ENCODE peak calls at places on chromosomes 12 and 14, in five cellular contexts. J is HCT116, D is GM12878, K is K562, M is SK-N-SH. I is an unnamed sample.
A peak's percentile ranks its signal among the peaks of the same experiment; 100 is the strongest.

GRCh38 chr12:122336015-122336946 is 70.0 kb upstream of the VPS33A start:
- DNase-seq in J (peak; percentile 10), D (no peak), K (peak; percentile 33), M (peak; percentile 24), I (peak; percentile 29)

GRCh38 chr14:68230941-68231717 is 411.6 kb downstream of the RAD51B start:
- DNase-seq in J (no peak), D (no peak), K (no peak), M (no peak), I (no peak)

GRCh38 chr14:51849095-51849494 is 11.3 kb upstream of the GNG2 start:
- DNase-seq in J (no peak), D (no peak), K (no peak), M (no peak), I (no peak)

GRCh38 chr12:79725987-79726386 is 35.2 kb upstream of the PAWR start:
- DNase-seq in J (no peak), D (no peak), K (no peak), M (no peak), I (peak; percentile 16)

GRCh38 chr12:107631715-107632114 is 53.9 kb upstream of the PWP1 start:
- DNase-seq in J (peak; percentile 15), D (no peak), K (no peak), M (no peak), I (no peak)

GRCh38 chr12:98653866-98654493 is 8.9 kb downstream of the APAF1 start:
- DNase-seq in J (peak; percentile 42), D (no peak), K (peak; percentile 23), M (peak; percentile 61), I (peak; percentile 78)

GRCh38 chr12:89040146-89040964 is 311.9 kb downstream of the DUSP6 start:
- DNase-seq in J (no peak), D (no peak), K (no peak), M (no peak), I (no peak)

GRCh38 chr12:77943466-77943865 is 112.8 kb downstream of the NAV3 start:
- DNase-seq in J (peak; percentile 43), D (no peak), K (no peak), M (no peak), I (no peak)

GRCh38 chr12:121326996-121327674 is 25.1 kb downstream of the ANAPC5 start:
- DNase-seq in J (no peak), D (no peak), K (no peak), M (peak; percentile 79), I (no peak)

GRCh38 chr12:12999959-13000615 is at the start of gene HEBP1:
- DNase-seq in J (peak; percentile 69), D (peak; percentile 16), K (peak; percentile 97), M (peak; percentile 99), I (peak; percentile 81)

GRCh38 chr12:92796650-92797049 is 93.9 kb downstream of the PLEKHG7 start:
- DNase-seq in J (no peak), D (no peak), K (no peak), M (no peak), I (no peak)

GRCh38 chr12:80684077-80684495 is 23.3 kb upstream of the MYF6 start:
- DNase-seq in J (no peak), D (no peak), K (no peak), M (no peak), I (peak; percentile 15)

GRCh38 chr12:47744005-47744651 is 14.6 kb downstream of the RAPGEF3 start:
- DNase-seq in J (peak; percentile 75), D (no peak), K (peak; percentile 41), M (peak; percentile 51), I (peak; percentile 96)

GRCh38 chr14:43198465-43198864 is 1308.6 kb downstream of the FSCB start:
- DNase-seq in J (no peak), D (no peak), K (no peak), M (no peak), I (no peak)

GRCh38 chr14:81450100-81450531 is 50.0 kb upstream of the STON2 start:
- DNase-seq in J (no peak), D (no peak), K (no peak), M (no peak), I (no peak)

GRCh38 chr12:989751-990278 is 1.2 kb upstream of the ERC1 start:
- DNase-seq in J (no peak), D (no peak), K (peak; percentile 17), M (peak; percentile 73), I (no peak)

GRCh38 chr14:70641548-70642312 is at the start of gene TTC9:
- DNase-seq in J (no peak), D (no peak), K (peak; percentile 51), M (peak; percentile 89), I (peak; percentile 44)

GRCh38 chr12:6613015-6613775 is 6.0 kb upstream of the CHD4 start:
- DNase-seq in J (peak; percentile 45), D (no peak), K (peak; percentile 66), M (peak; percentile 72), I (peak; percentile 93)

GRCh38 chr12:599756-600155 is 63.5 kb downstream of the NINJ2 start:
- DNase-seq in J (no peak), D (no peak), K (no peak), M (no peak), I (no peak)

GRCh38 chr14:69674546-69675245 is 63.3 kb downstream of the SUSD6 start:
- DNase-seq in J (no peak), D (no peak), K (no peak), M (no peak), I (no peak)

GRCh38 chr14:21917699-21918436 is 244.2 kb upstream of the OR4E1 start:
- DNase-seq in J (peak; percentile 31), D (peak; percentile 3), K (peak; percentile 4), M (peak; percentile 11), I (peak; percentile 35)

GRCh38 chr12:46303039-46303666 is 34.3 kb upstream of the SLC38A1 start:
- DNase-seq in J (peak; percentile 18), D (peak; percentile 2), K (peak; percentile 73), M (peak; percentile 54), I (peak; percentile 72)

GRCh38 chr12:130456375-130457199 is 118.9 kb downstream of the PIWIL1 start:
- DNase-seq in J (no peak), D (no peak), K (no peak), M (no peak), I (peak; percentile 27)

GRCh38 chr12:94712852-94713545 is 62.6 kb upstream of the TMCC3 start:
- DNase-seq in J (no peak), D (no peak), K (no peak), M (peak; percentile 23), I (no peak)

GRCh38 chr12:4909734-4910501 is at the start of gene KCNA1:
- DNase-seq in J (no peak), D (no peak), K (no peak), M (peak; percentile 31), I (no peak)

GRCh38 chr14:75373616-75374015 is 54.2 kb upstream of the JDP2 start:
- DNase-seq in J (no peak), D (no peak), K (no peak), M (no peak), I (no peak)

GRCh38 chr14:75371297-75371696 is 56.5 kb upstream of the JDP2 start:
- DNase-seq in J (no peak), D (no peak), K (no peak), M (no peak), I (no peak)

GRCh38 chr14:75370416-75371205 is 57.2 kb upstream of the JDP2 start:
- DNase-seq in J (no peak), D (no peak), K (no peak), M (no peak), I (no peak)

GRCh38 chr14:75373133-75373532 is 54.7 kb upstream of the JDP2 start:
- DNase-seq in J (no peak), D (no peak), K (no peak), M (no peak), I (no peak)

GRCh38 chr14:75372260-75372659 is 55.6 kb upstream of the JDP2 start:
- DNase-seq in J (no peak), D (no peak), K (no peak), M (no peak), I (no peak)
- TF ChIP-seq JUND in J (no peak), D (no peak), K (no peak), M (no peak), I (no peak)

DNA sequence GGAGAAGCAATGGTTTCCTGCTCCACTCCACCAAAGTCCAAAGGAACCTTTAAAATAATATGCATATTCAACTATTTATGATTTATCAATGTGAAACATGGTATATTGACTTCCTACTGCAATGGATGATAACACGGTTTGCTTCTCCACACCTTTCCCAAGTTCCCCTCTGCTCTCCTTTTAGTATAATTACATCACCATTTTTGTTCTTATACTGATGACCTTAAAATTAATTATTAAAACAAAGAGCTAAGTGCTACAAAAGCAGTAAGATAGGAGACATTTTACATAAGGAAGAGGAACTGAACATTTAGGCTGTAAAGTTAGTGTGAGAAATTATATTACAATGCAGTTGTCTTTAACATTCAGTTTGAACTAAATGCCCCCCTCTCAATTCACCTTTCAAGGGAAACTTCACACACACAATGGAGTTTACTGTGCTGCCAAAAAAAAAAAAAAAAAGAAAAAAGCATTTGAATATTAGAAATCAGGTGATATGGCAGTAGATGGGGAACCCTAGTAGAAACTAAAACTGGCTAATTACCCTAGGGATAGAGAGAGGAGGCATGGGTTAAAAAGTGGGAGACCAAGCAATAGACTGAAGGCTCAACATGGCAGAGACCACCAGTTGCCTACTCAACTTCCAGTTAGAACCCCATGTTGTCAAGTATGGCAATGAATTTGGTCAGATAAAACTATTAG is 37.1 kb upstream of the STK38L start:
- DNase-seq in J (no peak), D (no peak), K (no peak), M (no peak), I (no peak)
- TF ChIP-seq JUND in J (no peak), D (no peak), K (no peak), M (no peak), I (no peak)

GRCh38 chr14:24051789-24052655 is at the start of gene CARMIL3:
- DNase-seq in J (no peak), D (no peak), K (peak; percentile 86), M (peak; percentile 97), I (peak; percentile 64)
- TF ChIP-seq JUND in J (no peak), D (no peak), K (no peak), M (no peak), I (no peak)

GRCh38 chr12:53579545-53579955 is 46.6 kb downstream of the ATF7 start:
- DNase-seq in J (no peak), D (peak; percentile 77), K (no peak), M (no peak), I (no peak)

GRCh38 chr12:53577941-53578352 is 48.2 kb downstream of the ATF7 start:
- DNase-seq in J (no peak), D (peak; percentile 45), K (no peak), M (no peak), I (no peak)

GRCh38 chr12:53578783-53579182 is 47.4 kb downstream of the ATF7 start:
- DNase-seq in J (no peak), D (no peak), K (no peak), M (no peak), I (no peak)

GRCh38 chr12:53572134-53572758 is 53.9 kb downstream of the ATF7 start:
- DNase-seq in J (no peak), D (no peak), K (no peak), M (no peak), I (no peak)

DNA sequence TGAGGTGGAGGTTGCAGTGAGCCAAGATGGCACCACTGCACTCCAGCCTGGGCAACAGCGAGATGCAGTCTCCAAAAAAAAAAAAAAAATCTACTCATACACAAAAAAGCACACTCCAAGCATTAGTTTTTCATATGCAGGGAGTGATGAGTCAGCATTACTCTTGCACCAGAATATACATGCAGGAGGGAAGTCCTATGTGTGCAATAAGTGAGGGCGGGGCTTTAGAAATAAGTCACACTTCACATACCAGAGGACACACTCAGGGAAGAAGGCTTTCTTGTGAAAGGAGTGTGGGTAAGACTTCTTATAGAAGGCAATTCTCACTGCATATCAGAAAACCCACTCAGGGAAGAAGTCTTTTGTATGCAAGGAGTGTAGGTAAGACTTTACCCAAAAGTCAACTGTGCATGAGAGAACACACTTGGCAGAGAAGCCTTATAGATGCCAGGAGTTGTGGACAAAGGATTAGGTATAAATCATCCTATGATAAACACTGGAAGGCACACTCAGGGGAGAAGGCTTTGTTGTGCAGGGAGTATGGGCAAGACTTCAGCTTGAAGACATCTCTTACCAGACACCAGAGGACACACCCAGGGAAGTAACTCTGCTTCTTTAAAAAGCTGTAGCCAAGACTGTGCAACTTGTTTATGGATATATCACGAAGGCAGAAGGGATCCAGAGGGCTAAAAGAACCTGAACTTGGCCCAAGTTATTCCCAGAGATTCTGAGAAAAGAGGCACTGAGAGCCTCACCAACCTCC is 50.5 kb downstream of the ATF7 start:
- DNase-seq in J (no peak), D (no peak), K (peak; percentile 26), M (no peak), I (no peak)
- TF ChIP-seq JUND in J (no peak), D (no peak), K (no peak), M (no peak), I (no peak)

I was measured in T47D.